ENCODE peak calls at places on chromosomes 1 and 21, in nine cellular contexts. V, G, T, E, W, P, H, D and K are unnamed samples.

GRCh38 chr1:201265771-201266170 is 17.5 kb upstream of the PKP1 start:
- DNase-seq in V (no peak), G (peak; percentile 36), T (no peak), E (no peak), W (no peak), P (no peak), H (no peak), D (peak; percentile 12), K (no peak)

GRCh38 chr1:2413495-2414296 is 1.3 kb upstream of the PEX10 start:
- DNase-seq in V (no peak), G (no peak), T (no peak), E (peak; percentile 38), W (peak; percentile 72), P (peak; percentile 37), H (no peak), D (no peak), K (no peak)

GRCh38 chr21:32921632-32922230 is 104.0 kb upstream of the OLIG2 start:
- DNase-seq in V (no peak), G (peak; percentile 10), T (no peak), E (peak; percentile 73), W (peak; percentile 86), P (peak; percentile 55), H (peak; percentile 35), D (no peak), K (no peak)

GRCh38 chr21:34881421-34881820 is 167.7 kb downstream of the RUNX1 start:
- DNase-seq in V (peak; percentile 61), G (peak; percentile 84), T (no peak), E (no peak), W (no peak), P (no peak), H (no peak), D (peak; percentile 77), K (no peak)

GRCh38 chr1:25677193-25677773 is 60.7 kb downstream of the MAN1C1 start:
- DNase-seq in V (no peak), G (no peak), T (no peak), E (no peak), W (no peak), P (no peak), H (peak; percentile 38), D (no peak), K (no peak)

GRCh38 chr1:29213055-29213454 is 17.7 kb downstream of the MECR start:
- DNase-seq in V (no peak), G (no peak), T (peak; percentile 21), E (no peak), W (no peak), P (no peak), H (no peak), D (no peak), K (no peak)

GRCh38 chr1:54397090-54397591 is 9.1 kb downstream of the SSBP3 start:
- DNase-seq in V (peak; percentile 17), G (no peak), T (no peak), E (no peak), W (no peak), P (no peak), H (no peak), D (no peak), K (no peak)

GRCh38 chr1:75134656-75134938 is 409 bp downstream of the LHX8 start:
- DNase-seq in V (no peak), G (no peak), T (no peak), E (peak; percentile 46), W (no peak), P (no peak), H (no peak), D (no peak), K (no peak)

GRCh38 chr21:35319684-35320083 is 270.6 kb upstream of the RUNX1 start:
- DNase-seq in V (no peak), G (no peak), T (no peak), E (no peak), W (no peak), P (no peak), H (no peak), D (no peak), K (no peak)

GRCh38 chr1:179447489-179447888 is 81.7 kb downstream of the AXDND1 start:
- DNase-seq in V (peak; percentile 8), G (peak; percentile 2), T (no peak), E (peak; percentile 78), W (peak; percentile 77), P (peak; percentile 24), H (peak; percentile 14), D (no peak), K (no peak)

GRCh38 chr1:167439301-167439988 is 78.9 kb downstream of the CD247 start:
- DNase-seq in V (peak; percentile 44), G (peak; percentile 28), T (peak; percentile 65), E (peak; percentile 85), W (peak; percentile 89), P (peak; percentile 46), H (no peak), D (peak; percentile 27), K (no peak)

GRCh38 chr1:63873751-63874150 is 99.9 kb downstream of the ROR1 start:
- DNase-seq in V (no peak), G (peak; percentile 58), T (no peak), E (no peak), W (no peak), P (no peak), H (no peak), D (peak; percentile 64), K (peak; percentile 54)

GRCh38 chr1:231860221-231861088 is 233.9 kb downstream of the DISC1 start:
- DNase-seq in V (peak; percentile 59), G (no peak), T (no peak), E (no peak), W (no peak), P (no peak), H (no peak), D (no peak), K (no peak)

GRCh38 chr1:65147424-65148177 is 402 bp upstream of the AK4 start:
- DNase-seq in V (peak; percentile 50), G (no peak), T (peak; percentile 52), E (peak; percentile 60), W (peak; percentile 83), P (peak; percentile 76), H (no peak), D (no peak), K (no peak)

GRCh38 chr21:44375686-44376320 is 22.4 kb downstream of the TRPM2 start:
- DNase-seq in V (no peak), G (no peak), T (no peak), E (no peak), W (peak; percentile 18), P (no peak), H (no peak), D (no peak), K (no peak)

GRCh38 chr21:44377922-44378645 is 24.7 kb downstream of the TRPM2 start:
- DNase-seq in V (no peak), G (no peak), T (no peak), E (no peak), W (peak; percentile 39), P (no peak), H (no peak), D (no peak), K (no peak)

GRCh38 chr21:44376606-44377005 is 23.2 kb downstream of the TRPM2 start:
- DNase-seq in V (no peak), G (no peak), T (no peak), E (no peak), W (peak; percentile 27), P (no peak), H (no peak), D (no peak), K (no peak)

GRCh38 chr21:44378646-44379581 is 25.5 kb downstream of the TRPM2 start:
- DNase-seq in V (no peak), G (no peak), T (no peak), E (no peak), W (peak; percentile 39), P (no peak), H (no peak), D (no peak), K (no peak)

DNA sequence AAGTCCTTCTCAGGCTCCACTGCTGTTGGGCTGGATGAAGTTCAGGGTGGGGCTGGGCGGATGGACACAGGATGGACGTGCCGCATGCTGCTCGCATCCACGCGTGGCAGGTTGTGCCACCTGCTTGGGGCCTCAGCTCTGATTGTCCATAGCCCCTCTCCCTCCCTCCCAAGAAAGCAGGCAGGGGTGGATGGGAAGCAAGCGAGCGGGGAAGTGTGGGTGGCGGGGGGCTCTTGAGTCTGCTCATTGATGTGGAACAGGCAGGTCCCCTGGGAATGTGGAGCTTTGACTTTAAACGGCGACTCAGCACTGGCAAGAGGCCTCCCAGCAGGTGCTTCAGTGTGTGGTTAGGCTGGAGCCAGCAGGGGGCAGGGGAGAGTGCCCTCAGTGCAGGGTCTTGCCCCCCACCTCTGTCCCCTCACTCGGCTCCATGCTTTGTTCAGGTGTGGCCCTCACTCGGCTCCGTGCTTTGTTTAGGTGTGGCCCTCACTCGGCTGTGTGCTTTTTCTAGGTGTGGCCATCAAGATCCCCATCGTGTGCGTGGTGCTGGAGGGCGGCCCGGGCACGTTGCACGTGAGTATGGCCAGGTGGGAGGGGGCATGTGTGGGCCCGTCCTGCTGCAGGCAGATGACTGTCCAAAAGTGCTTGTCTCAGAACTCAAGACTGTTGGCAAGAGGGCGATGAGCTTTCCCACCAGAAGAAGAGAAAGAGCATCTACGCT is 23.9 kb downstream of the TRPM2 start:
- DNase-seq in V (no peak), G (no peak), T (no peak), E (peak; percentile 66), W (peak; percentile 72), P (no peak), H (peak; percentile 51), D (no peak), K (no peak)
- TF ChIP-seq CTCF in V (no peak), G (no peak), T (no peak), E (peak; percentile 60), W (peak; percentile 64), P (peak; percentile 6), H (peak; percentile 54), D (no peak), K (no peak)

GRCh38 chr1:223207293-223208066 is 64.4 kb upstream of the TLR5 start:
- DNase-seq in V (peak; percentile 9), G (peak; percentile 34), T (no peak), E (no peak), W (no peak), P (no peak), H (no peak), D (no peak), K (peak; percentile 81)
- H3K4me3 ChIP-seq in V (no peak overlapping the region), G (no peak overlapping the region), T (no peak overlapping the region), E (no peak overlapping the region), W (no peak overlapping the region), P (no peak overlapping the region), H (no peak overlapping the region), D (no peak overlapping the region), K (no peak overlapping the region)

GRCh38 chr1:235758931-235759330 is 107.8 kb downstream of the LYST start:
- DNase-seq in V (peak; percentile 37), G (no peak), T (peak; percentile 56), E (no peak), W (no peak), P (no peak), H (no peak), D (no peak), K (no peak)

GRCh38 chr1:235759336-235759735 is 107.4 kb downstream of the LYST start:
- DNase-seq in V (no peak), G (no peak), T (peak; percentile 70), E (no peak), W (no peak), P (no peak), H (no peak), D (no peak), K (no peak)

GRCh38 chr1:235757697-235758096 is 108.1 kb upstream of the GNG4 start:
- DNase-seq in V (no peak), G (no peak), T (no peak), E (no peak), W (no peak), P (no peak), H (no peak), D (no peak), K (no peak)
- TF ChIP-seq CTCF in V (no peak), G (no peak), T (no peak), E (no peak), W (no peak), P (no peak), H (no peak), D (no peak), K (no peak)

GRCh38 chr1:226730064-226730463 is 9.0 kb downstream of the ITPKB start:
- DNase-seq in V (no peak), G (no peak), T (no peak), E (no peak), W (no peak), P (no peak), H (no peak), D (no peak), K (no peak)
- H3K4me3 ChIP-seq in V (no peak overlapping the region), G (no peak overlapping the region), T (peak overlapping the region; percentile 91), E (no peak overlapping the region), W (no peak overlapping the region), P (no peak overlapping the region), H (no peak overlapping the region), D (no peak overlapping the region), K (no peak overlapping the region)